ENCODE peak calls at places on chromosomes 1 and 21, in four cellular contexts. H is SJSA1; A is endodermal cell; U is activated CD4-positive, alpha-beta T cell treated with anti-CD3 and anti-CD28 coated beads for 4 hours. Z is an unnamed sample.
A peak's percentile ranks its signal among the peaks of the same experiment; 100 is the strongest.

GRCh38 chr1:63264161-63264560 is 58.2 kb upstream of the FOXD3 start:
- DNase-seq in U (no peak), H (no peak), A (no peak), Z (no peak)

GRCh38 chr1:162663589-162664030 is 31.3 kb downstream of the DDR2 start:
- DNase-seq in U (no peak), H (peak; percentile 68), A (peak; percentile 55), Z (no peak)

GRCh38 chr1:13935336-13935735 is 235.3 kb downstream of the PRDM2 start:
- DNase-seq in U (no peak), A (no peak), H (no peak), Z (no peak)

GRCh38 chr1:30764396-30764795 is 6.8 kb upstream of the LAPTM5 start:
- DNase-seq in H (no peak), A (no peak), U (no peak), Z (no peak)

GRCh38 chr1:207002731-207003146 is 29.8 kb downstream of the C1orf116 start:
- DNase-seq in U (no peak), H (no peak), A (peak; percentile 56), Z (no peak)

GRCh38 chr1:27142464-27142863 is 12.5 kb downstream of the SLC9A1 start:
- DNase-seq in A (no peak), U (no peak), H (no peak), Z (no peak)

GRCh38 chr1:244651956-244652698 is 799 bp upstream of the DESI2 start:
- DNase-seq in A (no peak), H (no peak), U (no peak), Z (no peak)

GRCh38 chr21:46124926-46125845 is 27.3 kb downstream of the COL6A2 start:
- DNase-seq in H (peak; percentile 42), U (no peak), A (peak; percentile 32), Z (peak; percentile 89)

GRCh38 chr1:86993269-86993985 is 79.0 kb downstream of the HS2ST1 start:
- DNase-seq in U (no peak), H (no peak), A (no peak), Z (no peak)

GRCh38 chr1:208024406-208024805 is 113.5 kb upstream of the CD34 start:
- DNase-seq in U (no peak), H (no peak), A (no peak), Z (no peak)

GRCh38 chr1:86339014-86339413 is 57.1 kb downstream of the ODF2L start:
- DNase-seq in A (no peak), H (no peak), U (no peak), Z (no peak)

GRCh38 chr1:156860639-156861423 is at the start of gene NTRK1:
- DNase-seq in H (no peak), U (peak; percentile 55), A (peak; percentile 81), Z (no peak)

GRCh38 chr1:85048296-85049064 is at the start of gene MCOLN3:
- DNase-seq in H (peak; percentile 44), A (peak; percentile 86), U (peak; percentile 48), Z (peak; percentile 71)

Z was measured in chondrocyte.